ENCODE peak calls at places on chromosomes 6 and 20, in eight cellular contexts. R is heart left ventricle, I is transverse colon, X is thyroid gland, Q is adrenal gland, T is HepG2, E is prostate gland, W is IMR-90. O is an unnamed sample.

GRCh38 chr6:111739257-111739696 is 133.6 kb upstream of the TRAF3IP2 start:
- DNase-seq in R (no peak), I (no peak), X (no peak), Q (no peak), T (no peak), E (no peak), W (no peak), O (no peak)

GRCh38 chr20:53947501-53948195 is 122.7 kb downstream of the BCAS1 start:
- DNase-seq in R (no peak), I (no peak), X (no peak), Q (no peak), T (no peak), E (no peak), W (no peak), O (no peak)

GRCh38 chr20:7497985-7498384 is 442.3 kb downstream of the HAO1 start:
- DNase-seq in R (no peak), I (no peak), X (no peak), Q (no peak), T (no peak), E (no peak), W (no peak), O (no peak)

GRCh38 chr6:56556751-56557540 is 85.7 kb downstream of the DST start:
- DNase-seq in R (no peak), I (no peak), X (no peak), Q (no peak), T (no peak), E (no peak), W (no peak), O (no peak)

GRCh38 chr6:148329568-148330299 is 12.9 kb upstream of the SASH1 start:
- DNase-seq in R (no peak), I (no peak), X (no peak), Q (no peak), T (no peak), E (no peak), W (peak; percentile 89), O (no peak)

GRCh38 chr6:166855416-166855815 is 100.9 kb downstream of the RNASET2 start:
- DNase-seq in R (no peak), I (no peak), X (no peak), Q (no peak), T (no peak), E (no peak), W (no peak), O (no peak)

GRCh38 chr6:132007474-132008190 is 56.5 kb upstream of the CCN2 start:
- DNase-seq in R (no peak), I (no peak), X (no peak), Q (no peak), T (peak; percentile 42), E (no peak), W (peak; percentile 83), O (no peak)

GRCh38 chr6:98530732-98531131 is 303.6 kb upstream of the POU3F2 start:
- DNase-seq in R (no peak), I (no peak), X (no peak), Q (no peak), T (no peak), E (no peak), W (no peak), O (no peak)

GRCh38 chr6:46606318-46606717 is 46.3 kb downstream of the CYP39A1 start:
- DNase-seq in R (no peak), I (no peak), X (no peak), Q (no peak), T (no peak), E (no peak), W (no peak), O (no peak)

GRCh38 chr20:58388882-58389323 is at the start of gene VAPB:
- DNase-seq in R (peak; percentile 96), I (peak; percentile 97), X (peak; percentile 91), Q (peak; percentile 94), T (peak; percentile 95), E (peak; percentile 92), W (peak; percentile 96), O (peak; percentile 92)
- TF ChIP-seq POLR2A in R (peak; percentile 85), I (peak; percentile 64), X (peak; percentile 90), Q (peak; percentile 84), T (peak; percentile 87), E (peak; percentile 89), W (no peak), O (peak; percentile 88)

DNA sequence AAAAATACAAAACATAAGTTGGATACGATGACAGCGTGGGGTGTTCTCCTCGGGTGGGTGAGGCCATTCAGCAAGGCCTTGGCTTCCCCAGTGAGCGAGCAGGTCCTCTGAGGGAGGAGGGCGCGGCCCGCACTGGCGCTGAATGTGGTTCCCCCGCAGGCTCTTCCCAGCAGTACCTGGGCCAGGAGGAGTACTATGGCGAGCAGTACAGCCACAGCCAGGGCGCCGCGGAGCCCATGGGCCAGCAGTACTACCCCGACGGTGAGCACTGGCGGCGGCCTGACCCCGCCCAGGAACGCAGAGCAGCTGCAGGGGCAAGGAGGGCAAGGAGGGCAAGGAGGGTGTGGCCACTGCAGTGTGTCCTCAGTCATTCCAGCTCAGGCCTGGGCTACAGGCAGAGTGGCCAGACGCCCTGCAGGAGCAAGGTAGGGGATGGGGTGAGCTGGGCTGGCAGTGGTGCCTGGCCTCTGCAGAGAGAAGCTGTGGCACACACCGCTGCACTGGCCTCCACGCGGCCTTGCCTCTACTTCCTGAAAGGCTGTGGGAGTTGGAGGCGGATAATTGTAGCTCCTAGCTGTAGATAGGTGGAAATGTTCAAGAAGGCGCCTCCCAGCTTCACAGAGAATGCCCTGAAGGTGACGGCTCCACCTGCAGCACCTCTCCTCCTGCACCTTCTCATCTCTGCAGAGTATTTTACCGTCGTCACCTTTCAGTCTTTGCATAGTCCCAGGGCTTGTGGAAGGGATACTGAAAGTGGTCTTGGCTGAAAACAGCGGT is 18.7 kb upstream of the MTG2 start:
- DNase-seq in R (no peak), I (no peak), X (no peak), Q (no peak), T (no peak), E (no peak), W (no peak), O (no peak)
- TF ChIP-seq POLR2A in R (no peak), I (no peak), X (no peak), Q (no peak), T (no peak), E (no peak), W (no peak), O (no peak)

DNA sequence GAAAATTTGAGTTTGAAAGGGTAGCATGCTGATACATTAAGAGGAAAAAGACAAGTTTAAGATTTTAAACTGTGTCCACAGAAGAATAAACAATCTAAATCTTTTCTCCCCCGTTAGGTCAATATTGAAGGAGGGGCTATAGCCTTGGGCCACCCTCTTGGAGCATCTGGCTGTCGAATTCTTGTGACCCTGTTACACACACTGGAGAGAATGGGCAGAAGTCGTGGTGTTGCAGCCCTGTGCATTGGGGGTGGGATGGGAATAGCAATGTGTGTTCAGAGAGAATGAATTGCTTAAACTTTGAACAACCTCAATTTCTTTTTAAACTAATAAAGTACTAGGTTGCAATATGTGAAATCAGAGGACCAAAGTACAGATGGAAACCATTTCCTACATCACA is 10.9 kb downstream of the TCP1 start:
- DNase-seq in R (no peak), I (no peak), X (no peak), Q (no peak), T (no peak), E (no peak), W (no peak), O (no peak)
- TF ChIP-seq POLR2A in R (no peak), I (peak; percentile 9), X (no peak), Q (no peak), T (peak; percentile 59), E (no peak), W (no peak), O (no peak)

GRCh38 chr20:15018966-15019365 is 681.6 kb upstream of the FLRT3 start:
- DNase-seq in R (no peak), I (no peak), X (no peak), Q (no peak), T (no peak), E (no peak), W (no peak), O (no peak)

GRCh38 chr20:15020845-15021244 is 683.4 kb upstream of the FLRT3 start:
- DNase-seq in R (no peak), I (no peak), X (no peak), Q (no peak), T (no peak), E (no peak), W (no peak), O (no peak)

GRCh38 chr20:15022921-15023320 is 685.5 kb upstream of the FLRT3 start:
- DNase-seq in R (no peak), I (no peak), X (no peak), Q (no peak), T (no peak), E (no peak), W (no peak), O (no peak)
- TF ChIP-seq POLR2A in R (no peak), I (no peak), X (no peak), Q (no peak), T (no peak), E (no peak), W (no peak), O (no peak)

DNA sequence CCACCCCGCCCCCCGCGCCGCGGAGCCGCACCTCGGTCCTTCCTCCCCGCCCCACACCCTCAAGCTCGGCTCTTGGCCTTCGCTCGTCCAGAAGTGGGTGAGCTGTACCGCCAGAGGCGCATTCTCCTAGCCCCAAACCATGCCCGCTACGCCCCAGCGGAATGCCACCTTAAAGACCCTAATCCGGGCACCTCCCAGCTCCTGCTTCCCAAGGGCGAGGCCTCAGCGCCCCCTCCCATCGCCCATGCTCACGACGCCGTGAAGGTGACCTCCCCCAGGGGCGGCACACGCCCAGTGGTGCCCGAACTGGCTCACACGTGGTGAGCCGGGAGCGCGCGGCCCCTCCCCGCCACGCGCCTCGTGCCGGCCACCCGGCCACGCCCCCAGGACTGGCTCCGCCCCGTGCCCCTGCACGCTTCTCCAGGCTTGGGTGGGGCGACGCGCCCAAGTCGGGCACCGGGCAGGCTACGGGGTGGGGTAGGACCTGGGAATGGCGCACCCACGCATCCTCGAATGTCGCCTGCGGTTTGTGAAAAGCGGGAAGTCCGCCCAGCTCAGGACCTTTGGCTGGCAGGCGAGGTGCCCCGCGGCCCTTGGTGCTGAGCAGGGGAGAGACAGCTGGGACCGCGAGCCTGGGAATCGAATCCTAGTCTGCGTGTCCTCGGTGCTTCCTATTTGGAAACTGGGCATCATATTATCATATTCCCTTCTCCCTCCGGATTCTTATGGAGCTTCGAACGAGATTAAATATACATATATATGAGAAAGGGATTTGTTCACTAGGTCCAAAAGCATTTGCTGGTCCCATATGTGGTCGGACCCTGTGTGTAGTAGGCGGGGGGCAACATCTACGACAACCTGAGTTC is 942 bp upstream of the SOX12 start:
- DNase-seq in R (peak; percentile 93), I (peak; percentile 96), X (peak; percentile 96), Q (peak; percentile 88), T (peak; percentile 89), E (peak; percentile 86), W (peak; percentile 72), O (peak; percentile 87)
- TF ChIP-seq POLR2A in R (peak; percentile 77), I (no peak), X (peak; percentile 93), Q (no peak), T (no peak), E (peak; percentile 74), W (no peak), O (peak; percentile 57)